ENCODE peak calls at places on chromosomes 13 and 19, in seven cellular contexts. One of them, this sample, is unnamed.

GRCh38 chr13:101552286-101552685 is 99.8 kb downstream of the ITGBL1 start:
- DNase-seq in astrocyte: no peak
- DNase-seq in OCI-LY7: no peak
- DNase-seq in right cardiac atrium: no peak
- DNase-seq in transverse colon: no peak
- DNase-seq in mesenchymal stem cell: no peak
- DNase-seq in effector memory CD4-positive, alpha-beta T cell: no peak
- DNase-seq in this sample: no peak

GRCh38 chr19:14434543-14435319 is 1.6 kb downstream of the PKN1 start:
- DNase-seq in effector memory CD4-positive, alpha-beta T cell: no peak
- DNase-seq in right cardiac atrium: peak
- DNase-seq in OCI-LY7: no peak
- DNase-seq in astrocyte: peak
- DNase-seq in mesenchymal stem cell: peak
- DNase-seq in transverse colon: peak
- DNase-seq in this sample: no peak

GRCh38 chr13:99366075-99366987 is 59.1 kb upstream of the GPR183 start:
- DNase-seq in OCI-LY7: no peak
- DNase-seq in mesenchymal stem cell: no peak
- DNase-seq in effector memory CD4-positive, alpha-beta T cell: no peak
- DNase-seq in transverse colon: no peak
- DNase-seq in right cardiac atrium: no peak
- DNase-seq in astrocyte: no peak
- DNase-seq in this sample: no peak

GRCh38 chr13:77918391-77919261 is at the start of gene EDNRB:
- DNase-seq in transverse colon: peak
- DNase-seq in OCI-LY7: no peak
- DNase-seq in mesenchymal stem cell: peak
- DNase-seq in effector memory CD4-positive, alpha-beta T cell: no peak
- DNase-seq in astrocyte: peak
- DNase-seq in right cardiac atrium: peak
- DNase-seq in this sample: peak

GRCh38 chr13:106145997-106146864 is 389.2 kb downstream of the EFNB2 start:
- DNase-seq in mesenchymal stem cell: no peak
- DNase-seq in transverse colon: peak
- DNase-seq in right cardiac atrium: no peak
- DNase-seq in effector memory CD4-positive, alpha-beta T cell: no peak
- DNase-seq in astrocyte: no peak
- DNase-seq in OCI-LY7: no peak
- DNase-seq in this sample: no peak

GRCh38 chr19:48249502-48250014 is 6.2 kb downstream of the CARD8 start:
- DNase-seq in mesenchymal stem cell: peak
- DNase-seq in OCI-LY7: peak
- DNase-seq in effector memory CD4-positive, alpha-beta T cell: peak
- DNase-seq in astrocyte: no peak
- DNase-seq in transverse colon: peak
- DNase-seq in right cardiac atrium: peak
- DNase-seq in this sample: no peak

GRCh38 chr19:11843741-11844140 is 4.8 kb upstream of the ZNF439 start:
- DNase-seq in effector memory CD4-positive, alpha-beta T cell: no peak
- DNase-seq in OCI-LY7: no peak
- DNase-seq in right cardiac atrium: no peak
- DNase-seq in mesenchymal stem cell: no peak
- DNase-seq in transverse colon: no peak
- DNase-seq in astrocyte: no peak
- DNase-seq in this sample: no peak

GRCh38 chr19:48844472-48844871 is 8.2 kb upstream of the HSD17B14 start:
- DNase-seq in transverse colon: no peak
- DNase-seq in OCI-LY7: no peak
- DNase-seq in mesenchymal stem cell: peak
- DNase-seq in astrocyte: peak
- DNase-seq in effector memory CD4-positive, alpha-beta T cell: no peak
- DNase-seq in right cardiac atrium: no peak
- DNase-seq in this sample: no peak

GRCh38 chr19:35460608-35461007 is 12.6 kb downstream of the FFAR2 start:
- DNase-seq in effector memory CD4-positive, alpha-beta T cell: no peak
- DNase-seq in mesenchymal stem cell: peak
- DNase-seq in right cardiac atrium: no peak
- DNase-seq in astrocyte: no peak
- DNase-seq in transverse colon: no peak
- DNase-seq in OCI-LY7: no peak
- DNase-seq in this sample: no peak

GRCh38 chr13:83884141-83884540 is 1.9 kb upstream of the SLITRK1 start:
- DNase-seq in mesenchymal stem cell: no peak
- DNase-seq in OCI-LY7: no peak
- DNase-seq in astrocyte: no peak
- DNase-seq in transverse colon: no peak
- DNase-seq in right cardiac atrium: no peak
- DNase-seq in effector memory CD4-positive, alpha-beta T cell: no peak
- DNase-seq in this sample: no peak

GRCh38 chr19:54208784-54209057 is 8.1 kb downstream of the RPS9 start:
- DNase-seq in transverse colon: no peak
- DNase-seq in astrocyte: no peak
- DNase-seq in effector memory CD4-positive, alpha-beta T cell: no peak
- DNase-seq in OCI-LY7: no peak
- DNase-seq in right cardiac atrium: no peak
- DNase-seq in mesenchymal stem cell: peak
- DNase-seq in this sample: no peak

GRCh38 chr13:111947026-111947810 is 119.7 kb upstream of the SOX1 start:
- DNase-seq in right cardiac atrium: no peak
- DNase-seq in transverse colon: no peak
- DNase-seq in mesenchymal stem cell: no peak
- DNase-seq in OCI-LY7: no peak
- DNase-seq in astrocyte: no peak
- DNase-seq in effector memory CD4-positive, alpha-beta T cell: no peak
- DNase-seq in this sample: no peak

GRCh38 chr13:22828081-22828480 is 352.7 kb upstream of the SGCG start:
- DNase-seq in effector memory CD4-positive, alpha-beta T cell: no peak
- DNase-seq in right cardiac atrium: no peak
- DNase-seq in OCI-LY7: no peak
- DNase-seq in transverse colon: no peak
- DNase-seq in astrocyte: peak
- DNase-seq in mesenchymal stem cell: peak
- DNase-seq in this sample: no peak

GRCh38 chr19:45133661-45134060 is 27.1 kb downstream of the NKPD1 start:
- DNase-seq in mesenchymal stem cell: no peak
- DNase-seq in right cardiac atrium: no peak
- DNase-seq in effector memory CD4-positive, alpha-beta T cell: no peak
- DNase-seq in astrocyte: no peak
- DNase-seq in transverse colon: no peak
- DNase-seq in OCI-LY7: no peak
- DNase-seq in this sample: no peak

GRCh38 chr19:45128806-45129205 is 32.0 kb downstream of the NKPD1 start:
- DNase-seq in transverse colon: no peak
- DNase-seq in mesenchymal stem cell: no peak
- DNase-seq in right cardiac atrium: no peak
- DNase-seq in effector memory CD4-positive, alpha-beta T cell: no peak
- DNase-seq in OCI-LY7: no peak
- DNase-seq in astrocyte: no peak
- DNase-seq in this sample: no peak

GRCh38 chr19:45130888-45131615 is 29.7 kb downstream of the NKPD1 start:
- DNase-seq in astrocyte: no peak
- DNase-seq in OCI-LY7: peak
- DNase-seq in right cardiac atrium: no peak
- DNase-seq in transverse colon: no peak
- DNase-seq in effector memory CD4-positive, alpha-beta T cell: no peak
- DNase-seq in mesenchymal stem cell: peak
- DNase-seq in this sample: no peak

GRCh38 chr19:45128109-45128508 is 32.7 kb downstream of the NKPD1 start:
- DNase-seq in astrocyte: no peak
- DNase-seq in OCI-LY7: no peak
- DNase-seq in mesenchymal stem cell: no peak
- DNase-seq in transverse colon: no peak
- DNase-seq in effector memory CD4-positive, alpha-beta T cell: no peak
- DNase-seq in right cardiac atrium: no peak
- DNase-seq in this sample: no peak

DNA sequence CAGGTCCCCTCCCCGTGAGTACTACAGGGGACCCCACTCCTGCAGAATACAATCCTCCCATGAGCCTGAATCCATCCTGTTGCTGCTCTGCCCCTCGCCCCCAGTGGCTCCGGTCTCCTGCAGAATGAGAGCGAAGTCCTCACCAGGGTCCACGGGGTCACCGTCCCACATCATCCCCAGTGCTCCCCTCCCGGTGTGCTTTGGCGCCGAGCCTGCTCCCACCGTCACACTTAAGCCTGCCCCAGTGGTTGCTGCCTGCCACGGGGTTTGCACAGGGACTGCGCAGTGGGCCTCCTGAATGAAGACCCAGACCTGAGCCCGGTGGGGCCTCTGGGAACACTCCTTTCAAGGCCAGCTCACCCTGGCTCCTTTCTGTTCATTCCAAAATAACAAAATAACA is 30.5 kb downstream of the NKPD1 start:
- DNase-seq in right cardiac atrium: no peak
- DNase-seq in astrocyte: no peak
- DNase-seq in transverse colon: no peak
- DNase-seq in OCI-LY7: no peak
- DNase-seq in effector memory CD4-positive, alpha-beta T cell: no peak
- DNase-seq in mesenchymal stem cell: no peak
- DNase-seq in this sample: no peak
- H3K27ac ChIP-seq in right cardiac atrium: no peak
- H3K27ac ChIP-seq in astrocyte: no peak
- H3K27ac ChIP-seq in transverse colon: no peak
- H3K27ac ChIP-seq in OCI-LY7: peak
- H3K27ac ChIP-seq in effector memory CD4-positive, alpha-beta T cell: no peak
- H3K27ac ChIP-seq in mesenchymal stem cell: no peak
- H3K27ac ChIP-seq in this sample: no peak

GRCh38 chr19:5030136-5030820 is 61.4 kb downstream of the KDM4B start:
- DNase-seq in effector memory CD4-positive, alpha-beta T cell: no peak
- DNase-seq in OCI-LY7: no peak
- DNase-seq in right cardiac atrium: no peak
- DNase-seq in astrocyte: no peak
- DNase-seq in mesenchymal stem cell: no peak
- DNase-seq in transverse colon: no peak
- DNase-seq in this sample: no peak
- H3K27ac ChIP-seq in effector memory CD4-positive, alpha-beta T cell: no peak
- H3K27ac ChIP-seq in OCI-LY7: no peak
- H3K27ac ChIP-seq in right cardiac atrium: no peak
- H3K27ac ChIP-seq in astrocyte: no peak
- H3K27ac ChIP-seq in mesenchymal stem cell: no peak
- H3K27ac ChIP-seq in transverse colon: no peak
- H3K27ac ChIP-seq in this sample: no peak

GRCh38 chr13:40438022-40438692 is 228.3 kb downstream of the FOXO1 start:
- DNase-seq in effector memory CD4-positive, alpha-beta T cell: no peak
- DNase-seq in transverse colon: no peak
- DNase-seq in astrocyte: no peak
- DNase-seq in right cardiac atrium: no peak
- DNase-seq in mesenchymal stem cell: peak
- DNase-seq in OCI-LY7: no peak
- DNase-seq in this sample: no peak
- H3K27ac ChIP-seq in effector memory CD4-positive, alpha-beta T cell: no peak
- H3K27ac ChIP-seq in transverse colon: peak
- H3K27ac ChIP-seq in astrocyte: no peak
- H3K27ac ChIP-seq in right cardiac atrium: no peak
- H3K27ac ChIP-seq in mesenchymal stem cell: no peak
- H3K27ac ChIP-seq in OCI-LY7: peak
- H3K27ac ChIP-seq in this sample: no peak

GRCh38 chr19:17086811-17087210 is 11.2 kb downstream of the MYO9B start:
- DNase-seq in right cardiac atrium: no peak
- DNase-seq in transverse colon: no peak
- DNase-seq in OCI-LY7: no peak
- DNase-seq in astrocyte: no peak
- DNase-seq in effector memory CD4-positive, alpha-beta T cell: no peak
- DNase-seq in mesenchymal stem cell: no peak
- DNase-seq in this sample: no peak
- H3K27ac ChIP-seq in right cardiac atrium: no peak
- H3K27ac ChIP-seq in transverse colon: peak
- H3K27ac ChIP-seq in OCI-LY7: no peak
- H3K27ac ChIP-seq in astrocyte: no peak
- H3K27ac ChIP-seq in effector memory CD4-positive, alpha-beta T cell: no peak
- H3K27ac ChIP-seq in mesenchymal stem cell: no peak
- H3K27ac ChIP-seq in this sample: no peak